ENCODE peak calls at places on chromosomes 5 and 9, in ten cellular contexts. One of them, this sample, is unnamed.

GRCh38 chr5:62626534-62626933 is 47.9 kb downstream of the LRRC70 start:
- DNase-seq in GM23248: no peak
- DNase-seq in cardiac septum: no peak
- DNase-seq in fibroblast of mammary gland: no peak
- DNase-seq in T-helper 17 cell: no peak
- DNase-seq in memory B cell: no peak
- DNase-seq in left lung: no peak
- DNase-seq in GM12865: no peak
- DNase-seq in stimulated activated CD8-positive, alpha-beta memory T cell treated with anti-CD3 and anti-CD28 coated beads, Interleukin-2, amount 100 ng/mL, for 48 hours: no peak
- DNase-seq in NCI-H1436: no peak
- DNase-seq in this sample: no peak

GRCh38 chr9:124754289-124754688 is 16.8 kb downstream of the NR6A1 start:
- DNase-seq in GM23248: peak
- DNase-seq in cardiac septum: no peak
- DNase-seq in fibroblast of mammary gland: peak
- DNase-seq in T-helper 17 cell: no peak
- DNase-seq in memory B cell: no peak
- DNase-seq in left lung: no peak
- DNase-seq in GM12865: no peak
- DNase-seq in stimulated activated CD8-positive, alpha-beta memory T cell treated with anti-CD3 and anti-CD28 coated beads, Interleukin-2, amount 100 ng/mL, for 48 hours: no peak
- DNase-seq in NCI-H1436: no peak
- DNase-seq in this sample: no peak

GRCh38 chr5:154740483-154740882 is 14.7 kb upstream of the LARP1 start:
- DNase-seq in GM23248: peak
- DNase-seq in cardiac septum: no peak
- DNase-seq in fibroblast of mammary gland: peak
- DNase-seq in T-helper 17 cell: no peak
- DNase-seq in memory B cell: no peak
- DNase-seq in left lung: no peak
- DNase-seq in GM12865: no peak
- DNase-seq in stimulated activated CD8-positive, alpha-beta memory T cell treated with anti-CD3 and anti-CD28 coated beads, Interleukin-2, amount 100 ng/mL, for 48 hours: no peak
- DNase-seq in NCI-H1436: no peak
- DNase-seq in this sample: no peak

GRCh38 chr5:40627708-40628107 is 52.0 kb upstream of the PTGER4 start:
- DNase-seq in GM23248: peak
- DNase-seq in cardiac septum: no peak
- DNase-seq in fibroblast of mammary gland: peak
- DNase-seq in T-helper 17 cell: no peak
- DNase-seq in memory B cell: no peak
- DNase-seq in left lung: no peak
- DNase-seq in GM12865: no peak
- DNase-seq in stimulated activated CD8-positive, alpha-beta memory T cell treated with anti-CD3 and anti-CD28 coated beads, Interleukin-2, amount 100 ng/mL, for 48 hours: no peak
- DNase-seq in NCI-H1436: no peak
- DNase-seq in this sample: no peak

GRCh38 chr5:149860801-149861322 is 83.7 kb downstream of the PDE6A start:
- DNase-seq in GM23248: no peak
- DNase-seq in cardiac septum: no peak
- DNase-seq in fibroblast of mammary gland: peak
- DNase-seq in T-helper 17 cell: no peak
- DNase-seq in memory B cell: peak
- DNase-seq in left lung: no peak
- DNase-seq in GM12865: peak
- DNase-seq in stimulated activated CD8-positive, alpha-beta memory T cell treated with anti-CD3 and anti-CD28 coated beads, Interleukin-2, amount 100 ng/mL, for 48 hours: no peak
- DNase-seq in NCI-H1436: no peak
- DNase-seq in this sample: no peak

GRCh38 chr9:78044189-78044588 is 12.6 kb upstream of the GNAQ start:
- DNase-seq in GM23248: no peak
- DNase-seq in cardiac septum: no peak
- DNase-seq in fibroblast of mammary gland: no peak
- DNase-seq in T-helper 17 cell: no peak
- DNase-seq in memory B cell: no peak
- DNase-seq in left lung: no peak
- DNase-seq in GM12865: no peak
- DNase-seq in stimulated activated CD8-positive, alpha-beta memory T cell treated with anti-CD3 and anti-CD28 coated beads, Interleukin-2, amount 100 ng/mL, for 48 hours: no peak
- DNase-seq in NCI-H1436: no peak
- DNase-seq in this sample: no peak

GRCh38 chr5:31811210-31811609 is 172.3 kb downstream of the PDZD2 start:
- DNase-seq in GM23248: peak
- DNase-seq in cardiac septum: no peak
- DNase-seq in fibroblast of mammary gland: peak
- DNase-seq in T-helper 17 cell: no peak
- DNase-seq in memory B cell: no peak
- DNase-seq in left lung: no peak
- DNase-seq in GM12865: no peak
- DNase-seq in stimulated activated CD8-positive, alpha-beta memory T cell treated with anti-CD3 and anti-CD28 coated beads, Interleukin-2, amount 100 ng/mL, for 48 hours: no peak
- DNase-seq in NCI-H1436: no peak
- DNase-seq in this sample: no peak

GRCh38 chr5:8954801-8955200 is 591.1 kb downstream of the SEMA5A start:
- DNase-seq in GM23248: peak
- DNase-seq in cardiac septum: no peak
- DNase-seq in fibroblast of mammary gland: peak
- DNase-seq in T-helper 17 cell: no peak
- DNase-seq in memory B cell: no peak
- DNase-seq in left lung: no peak
- DNase-seq in GM12865: no peak
- DNase-seq in stimulated activated CD8-positive, alpha-beta memory T cell treated with anti-CD3 and anti-CD28 coated beads, Interleukin-2, amount 100 ng/mL, for 48 hours: no peak
- DNase-seq in NCI-H1436: no peak
- DNase-seq in this sample: no peak

GRCh38 chr5:134873494-134873893 is 677 bp upstream of the TXNDC15 start:
- DNase-seq in GM23248: peak
- DNase-seq in cardiac septum: no peak
- DNase-seq in fibroblast of mammary gland: peak
- DNase-seq in T-helper 17 cell: no peak
- DNase-seq in memory B cell: peak
- DNase-seq in left lung: no peak
- DNase-seq in GM12865: peak
- DNase-seq in stimulated activated CD8-positive, alpha-beta memory T cell treated with anti-CD3 and anti-CD28 coated beads, Interleukin-2, amount 100 ng/mL, for 48 hours: no peak
- DNase-seq in NCI-H1436: peak
- DNase-seq in this sample: no peak

GRCh38 chr9:134606951-134607733 is 34.5 kb upstream of the COL5A1 start:
- DNase-seq in GM23248: peak
- DNase-seq in cardiac septum: peak
- DNase-seq in fibroblast of mammary gland: peak
- DNase-seq in T-helper 17 cell: no peak
- DNase-seq in memory B cell: no peak
- DNase-seq in left lung: no peak
- DNase-seq in GM12865: no peak
- DNase-seq in stimulated activated CD8-positive, alpha-beta memory T cell treated with anti-CD3 and anti-CD28 coated beads, Interleukin-2, amount 100 ng/mL, for 48 hours: no peak
- DNase-seq in NCI-H1436: no peak
- DNase-seq in this sample: no peak

GRCh38 chr5:56183507-56183906 is 49.6 kb downstream of the ANKRD55 start:
- DNase-seq in GM23248: peak
- DNase-seq in cardiac septum: no peak
- DNase-seq in fibroblast of mammary gland: peak
- DNase-seq in T-helper 17 cell: no peak
- DNase-seq in memory B cell: no peak
- DNase-seq in left lung: no peak
- DNase-seq in GM12865: peak
- DNase-seq in stimulated activated CD8-positive, alpha-beta memory T cell treated with anti-CD3 and anti-CD28 coated beads, Interleukin-2, amount 100 ng/mL, for 48 hours: no peak
- DNase-seq in NCI-H1436: no peak
- DNase-seq in this sample: no peak

GRCh38 chr5:173704615-173705511 is 88.4 kb upstream of the BOD1 start:
- DNase-seq in GM23248: no peak
- DNase-seq in cardiac septum: no peak
- DNase-seq in fibroblast of mammary gland: no peak
- DNase-seq in T-helper 17 cell: no peak
- DNase-seq in memory B cell: no peak
- DNase-seq in left lung: no peak
- DNase-seq in GM12865: no peak
- DNase-seq in stimulated activated CD8-positive, alpha-beta memory T cell treated with anti-CD3 and anti-CD28 coated beads, Interleukin-2, amount 100 ng/mL, for 48 hours: no peak
- DNase-seq in NCI-H1436: no peak
- DNase-seq in this sample: no peak

GRCh38 chr9:13224366-13224765 is 55.1 kb downstream of the MPDZ start:
- DNase-seq in GM23248: no peak
- DNase-seq in cardiac septum: no peak
- DNase-seq in fibroblast of mammary gland: no peak
- DNase-seq in T-helper 17 cell: no peak
- DNase-seq in memory B cell: no peak
- DNase-seq in left lung: no peak
- DNase-seq in GM12865: no peak
- DNase-seq in stimulated activated CD8-positive, alpha-beta memory T cell treated with anti-CD3 and anti-CD28 coated beads, Interleukin-2, amount 100 ng/mL, for 48 hours: no peak
- DNase-seq in NCI-H1436: no peak
- DNase-seq in this sample: no peak

GRCh38 chr5:115170128-115170923 is 618 bp upstream of the TRIM36 start:
- DNase-seq in GM23248: peak
- DNase-seq in cardiac septum: no peak
- DNase-seq in fibroblast of mammary gland: peak
- DNase-seq in T-helper 17 cell: no peak
- DNase-seq in memory B cell: peak
- DNase-seq in left lung: peak
- DNase-seq in GM12865: peak
- DNase-seq in stimulated activated CD8-positive, alpha-beta memory T cell treated with anti-CD3 and anti-CD28 coated beads, Interleukin-2, amount 100 ng/mL, for 48 hours: no peak
- DNase-seq in NCI-H1436: no peak
- DNase-seq in this sample: peak

GRCh38 chr9:93108301-93109041 is 12.5 kb downstream of the CARD19 start:
- DNase-seq in GM23248: no peak
- DNase-seq in cardiac septum: peak
- DNase-seq in fibroblast of mammary gland: no peak
- DNase-seq in T-helper 17 cell: peak
- DNase-seq in memory B cell: no peak
- DNase-seq in left lung: peak
- DNase-seq in GM12865: peak
- DNase-seq in stimulated activated CD8-positive, alpha-beta memory T cell treated with anti-CD3 and anti-CD28 coated beads, Interleukin-2, amount 100 ng/mL, for 48 hours: no peak
- DNase-seq in NCI-H1436: no peak
- DNase-seq in this sample: peak

GRCh38 chr5:104764197-104764596 is 1201.6 kb upstream of the NUDT12 start:
- DNase-seq in GM23248: no peak
- DNase-seq in cardiac septum: no peak
- DNase-seq in fibroblast of mammary gland: no peak
- DNase-seq in T-helper 17 cell: no peak
- DNase-seq in memory B cell: no peak
- DNase-seq in left lung: no peak
- DNase-seq in GM12865: no peak
- DNase-seq in stimulated activated CD8-positive, alpha-beta memory T cell treated with anti-CD3 and anti-CD28 coated beads, Interleukin-2, amount 100 ng/mL, for 48 hours: no peak
- DNase-seq in NCI-H1436: no peak
- DNase-seq in this sample: no peak

GRCh38 chr9:132647355-132647754 is 22.4 kb downstream of the DDX31 start:
- DNase-seq in GM23248: peak
- DNase-seq in cardiac septum: no peak
- DNase-seq in fibroblast of mammary gland: peak
- DNase-seq in T-helper 17 cell: no peak
- DNase-seq in memory B cell: no peak
- DNase-seq in left lung: no peak
- DNase-seq in GM12865: no peak
- DNase-seq in stimulated activated CD8-positive, alpha-beta memory T cell treated with anti-CD3 and anti-CD28 coated beads, Interleukin-2, amount 100 ng/mL, for 48 hours: no peak
- DNase-seq in NCI-H1436: no peak
- DNase-seq in this sample: no peak

GRCh38 chr5:32505718-32506117 is 61.2 kb upstream of the ZFR start:
- DNase-seq in GM23248: peak
- DNase-seq in cardiac septum: no peak
- DNase-seq in fibroblast of mammary gland: peak
- DNase-seq in T-helper 17 cell: no peak
- DNase-seq in memory B cell: no peak
- DNase-seq in left lung: no peak
- DNase-seq in GM12865: no peak
- DNase-seq in stimulated activated CD8-positive, alpha-beta memory T cell treated with anti-CD3 and anti-CD28 coated beads, Interleukin-2, amount 100 ng/mL, for 48 hours: no peak
- DNase-seq in NCI-H1436: no peak
- DNase-seq in this sample: no peak

GRCh38 chr5:113601423-113601822 is 87.9 kb downstream of the YTHDC2 start:
- DNase-seq in GM23248: no peak
- DNase-seq in cardiac septum: no peak
- DNase-seq in fibroblast of mammary gland: no peak
- DNase-seq in T-helper 17 cell: no peak
- DNase-seq in memory B cell: no peak
- DNase-seq in left lung: no peak
- DNase-seq in GM12865: no peak
- DNase-seq in stimulated activated CD8-positive, alpha-beta memory T cell treated with anti-CD3 and anti-CD28 coated beads, Interleukin-2, amount 100 ng/mL, for 48 hours: no peak
- DNase-seq in NCI-H1436: no peak
- DNase-seq in this sample: no peak

GRCh38 chr5:10588779-10589447 is 25.0 kb downstream of the ANKRD33B start:
- DNase-seq in GM23248: no peak
- DNase-seq in cardiac septum: no peak
- DNase-seq in fibroblast of mammary gland: no peak
- DNase-seq in T-helper 17 cell: no peak
- DNase-seq in memory B cell: no peak
- DNase-seq in left lung: no peak
- DNase-seq in GM12865: no peak
- DNase-seq in stimulated activated CD8-positive, alpha-beta memory T cell treated with anti-CD3 and anti-CD28 coated beads, Interleukin-2, amount 100 ng/mL, for 48 hours: no peak
- DNase-seq in NCI-H1436: no peak
- DNase-seq in this sample: peak

GRCh38 chr5:113263545-113263944 is 171.2 kb downstream of the TSSK1B start:
- DNase-seq in GM23248: no peak
- DNase-seq in cardiac septum: no peak
- DNase-seq in fibroblast of mammary gland: no peak
- DNase-seq in T-helper 17 cell: no peak
- DNase-seq in memory B cell: no peak
- DNase-seq in left lung: no peak
- DNase-seq in GM12865: no peak
- DNase-seq in stimulated activated CD8-positive, alpha-beta memory T cell treated with anti-CD3 and anti-CD28 coated beads, Interleukin-2, amount 100 ng/mL, for 48 hours: no peak
- DNase-seq in NCI-H1436: no peak
- DNase-seq in this sample: no peak

GRCh38 chr5:136016945-136017530 is 11.8 kb upstream of the TGFBI start:
- DNase-seq in GM23248: peak
- DNase-seq in cardiac septum: no peak
- DNase-seq in fibroblast of mammary gland: peak
- DNase-seq in T-helper 17 cell: no peak
- DNase-seq in memory B cell: no peak
- DNase-seq in left lung: no peak
- DNase-seq in GM12865: no peak
- DNase-seq in stimulated activated CD8-positive, alpha-beta memory T cell treated with anti-CD3 and anti-CD28 coated beads, Interleukin-2, amount 100 ng/mL, for 48 hours: no peak
- DNase-seq in NCI-H1436: no peak
- DNase-seq in this sample: peak

GRCh38 chr5:168780888-168781287 is 201.7 kb upstream of the PANK3 start:
- DNase-seq in GM23248: no peak
- DNase-seq in cardiac septum: no peak
- DNase-seq in fibroblast of mammary gland: no peak
- DNase-seq in T-helper 17 cell: no peak
- DNase-seq in memory B cell: no peak
- DNase-seq in left lung: no peak
- DNase-seq in GM12865: no peak
- DNase-seq in stimulated activated CD8-positive, alpha-beta memory T cell treated with anti-CD3 and anti-CD28 coated beads, Interleukin-2, amount 100 ng/mL, for 48 hours: no peak
- DNase-seq in NCI-H1436: no peak
- DNase-seq in this sample: no peak

GRCh38 chr9:374726-375125 is 160.1 kb downstream of the DOCK8 start:
- DNase-seq in GM23248: no peak
- DNase-seq in cardiac septum: no peak
- DNase-seq in fibroblast of mammary gland: no peak
- DNase-seq in T-helper 17 cell: no peak
- DNase-seq in memory B cell: no peak
- DNase-seq in left lung: no peak
- DNase-seq in GM12865: no peak
- DNase-seq in stimulated activated CD8-positive, alpha-beta memory T cell treated with anti-CD3 and anti-CD28 coated beads, Interleukin-2, amount 100 ng/mL, for 48 hours: no peak
- DNase-seq in NCI-H1436: no peak
- DNase-seq in this sample: no peak

GRCh38 chr5:139205586-139205985 is 7.4 kb upstream of the SIL1 start:
- DNase-seq in GM23248: no peak
- DNase-seq in cardiac septum: no peak
- DNase-seq in fibroblast of mammary gland: no peak
- DNase-seq in T-helper 17 cell: no peak
- DNase-seq in memory B cell: no peak
- DNase-seq in left lung: no peak
- DNase-seq in GM12865: no peak
- DNase-seq in stimulated activated CD8-positive, alpha-beta memory T cell treated with anti-CD3 and anti-CD28 coated beads, Interleukin-2, amount 100 ng/mL, for 48 hours: no peak
- DNase-seq in NCI-H1436: no peak
- DNase-seq in this sample: no peak

GRCh38 chr5:65050826-65051498 is 282.2 kb downstream of the CWC27 start:
- DNase-seq in GM23248: peak
- DNase-seq in cardiac septum: no peak
- DNase-seq in fibroblast of mammary gland: no peak
- DNase-seq in T-helper 17 cell: no peak
- DNase-seq in memory B cell: no peak
- DNase-seq in left lung: no peak
- DNase-seq in GM12865: no peak
- DNase-seq in stimulated activated CD8-positive, alpha-beta memory T cell treated with anti-CD3 and anti-CD28 coated beads, Interleukin-2, amount 100 ng/mL, for 48 hours: no peak
- DNase-seq in NCI-H1436: no peak
- DNase-seq in this sample: no peak

GRCh38 chr5:80654054-80654390 is 430 bp upstream of the MSH3 start:
- DNase-seq in GM23248: peak
- DNase-seq in cardiac septum: no peak
- DNase-seq in fibroblast of mammary gland: no peak
- DNase-seq in T-helper 17 cell: no peak
- DNase-seq in memory B cell: no peak
- DNase-seq in left lung: no peak
- DNase-seq in GM12865: peak
- DNase-seq in stimulated activated CD8-positive, alpha-beta memory T cell treated with anti-CD3 and anti-CD28 coated beads, Interleukin-2, amount 100 ng/mL, for 48 hours: peak
- DNase-seq in NCI-H1436: no peak
- DNase-seq in this sample: no peak

This sample was measured in RWPE2.